ENCODE peak calls at places on chromosomes 7 and 10, in five cellular contexts. I, S, C, G and H are unnamed samples.
A peak's percentile ranks its signal among the peaks of the same experiment; 100 is the strongest.

GRCh38 chr7:77450613-77451012 is 34.5 kb upstream of the GSAP start:
- DNase-seq in S (no peak), I (no peak), C (no peak), G (no peak), H (no peak)

GRCh38 chr7:129468547-129468946 is 33.8 kb upstream of the SMKR1 start:
- DNase-seq in I (no peak), S (no peak), C (no peak), G (no peak), H (no peak)

GRCh38 chr7:136293841-136294391 is 316.8 kb upstream of the MTPN start:
- DNase-seq in I (no peak), S (no peak), C (no peak), G (no peak), H (no peak)

GRCh38 chr7:108037748-108038147 is 34.8 kb upstream of the LAMB1 start:
- DNase-seq in I (no peak), G (no peak), S (no peak), C (no peak), H (no peak)

GRCh38 chr7:98221611-98222532 is 10.6 kb downstream of the BHLHA15 start:
- DNase-seq in C (no peak), G (no peak), S (no peak), I (no peak), H (no peak)

GRCh38 chr7:154680894-154681659 is 321.8 kb downstream of the PAXIP1 start:
- DNase-seq in I (no peak), G (no peak), C (no peak), S (no peak), H (no peak)

GRCh38 chr10:124663766-124664360 is 80.3 kb downstream of the FAM53B start:
- DNase-seq in C (no peak), I (no peak), G (no peak), S (no peak), H (no peak)

GRCh38 chr7:4015371-4015770 is 666.7 kb upstream of the FOXK1 start:
- DNase-seq in C (no peak), I (no peak), S (no peak), G (no peak), H (no peak)

GRCh38 chr7:124155400-124156022 is 122.6 kb upstream of the TMEM229A start:
- DNase-seq in G (peak; percentile 31), C (no peak), S (no peak), I (peak; percentile 36), H (peak; percentile 50)

GRCh38 chr7:157006205-157006747 is 4.2 kb downstream of the MNX1 start:
- DNase-seq in I (peak; percentile 42), C (no peak), G (no peak), S (no peak), H (no peak)